ENCODE peak calls at places on chromosomes 16 and 17, in four cellular contexts. One of them, this sample, is unnamed.

GRCh38 chr17:42459983-42460300 is 1.3 kb downstream of the ATP6V0A1 start:
- DNase-seq in endodermal cell: no peak
- DNase-seq in mesendoderm: peak
- DNase-seq in hepatocyte: peak
- DNase-seq in this sample: no peak

GRCh38 chr17:7477392-7478275 is 1.8 kb downstream of the ZBTB4 start:
- DNase-seq in endodermal cell: peak
- DNase-seq in mesendoderm: no peak
- DNase-seq in hepatocyte: peak
- DNase-seq in this sample: peak

GRCh38 chr17:2690165-2691068 is 21.1 kb downstream of the CLUH start:
- DNase-seq in endodermal cell: peak
- DNase-seq in mesendoderm: no peak
- DNase-seq in hepatocyte: peak
- DNase-seq in this sample: no peak

GRCh38 chr16:87653234-87653633 is 50.9 kb downstream of the JPH3 start:
- DNase-seq in endodermal cell: peak
- DNase-seq in mesendoderm: peak
- DNase-seq in hepatocyte: peak
- DNase-seq in this sample: no peak

GRCh38 chr16:68069511-68070248 is 15.5 kb upstream of the NFATC3 start:
- DNase-seq in endodermal cell: no peak
- DNase-seq in mesendoderm: no peak
- DNase-seq in hepatocyte: no peak
- DNase-seq in this sample: no peak

GRCh38 chr16:56985288-56985961 is 3.9 kb upstream of the NLRC5 start:
- DNase-seq in endodermal cell: peak
- DNase-seq in mesendoderm: peak
- DNase-seq in hepatocyte: peak
- DNase-seq in this sample: no peak

GRCh38 chr16:58430718-58431117 is 38.4 kb downstream of the GINS3 start:
- DNase-seq in endodermal cell: no peak
- DNase-seq in mesendoderm: no peak
- DNase-seq in hepatocyte: no peak
- DNase-seq in this sample: no peak

GRCh38 chr17:12545877-12546513 is 119.7 kb upstream of the MYOCD start:
- DNase-seq in endodermal cell: peak
- DNase-seq in mesendoderm: peak
- DNase-seq in hepatocyte: peak
- DNase-seq in this sample: peak

GRCh38 chr17:69358688-69359596 is 32.0 kb upstream of the ABCA5 start:
- DNase-seq in endodermal cell: peak
- DNase-seq in mesendoderm: peak
- DNase-seq in hepatocyte: peak
- DNase-seq in this sample: no peak

GRCh38 chr16:73028721-73029361 is 19.1 kb downstream of the ZFHX3 start:
- DNase-seq in endodermal cell: peak
- DNase-seq in mesendoderm: peak
- DNase-seq in hepatocyte: no peak
- DNase-seq in this sample: no peak

GRCh38 chr16:59905628-59906027 is 1171.5 kb upstream of the GOT2 start:
- DNase-seq in endodermal cell: no peak
- DNase-seq in mesendoderm: no peak
- DNase-seq in hepatocyte: no peak
- DNase-seq in this sample: no peak

GRCh38 chr17:59830007-59830630 is 62.6 kb downstream of the TUBD1 start:
- DNase-seq in endodermal cell: peak
- DNase-seq in mesendoderm: no peak
- DNase-seq in hepatocyte: no peak
- DNase-seq in this sample: no peak

GRCh38 chr16:86846136-86846535 is 267.8 kb downstream of the FOXL1 start:
- DNase-seq in endodermal cell: no peak
- DNase-seq in mesendoderm: no peak
- DNase-seq in hepatocyte: no peak
- DNase-seq in this sample: no peak

GRCh38 chr17:81429813-81430510 is 34.7 kb downstream of the BAHCC1 start:
- DNase-seq in endodermal cell: peak
- DNase-seq in mesendoderm: no peak
- DNase-seq in hepatocyte: peak
- DNase-seq in this sample: peak

GRCh38 chr17:21467196-21467595 is 91.0 kb downstream of the KCNJ12 start:
- DNase-seq in endodermal cell: no peak
- DNase-seq in mesendoderm: no peak
- DNase-seq in hepatocyte: no peak
- DNase-seq in this sample: no peak

GRCh38 chr17:34252138-34252889 is 2.8 kb upstream of the CCL2 start:
- DNase-seq in endodermal cell: peak
- DNase-seq in mesendoderm: peak
- DNase-seq in hepatocyte: peak
- DNase-seq in this sample: peak

GRCh38 chr16:75379911-75380847 is 53.1 kb downstream of the CFDP1 start:
- DNase-seq in endodermal cell: no peak
- DNase-seq in mesendoderm: no peak
- DNase-seq in hepatocyte: no peak
- DNase-seq in this sample: no peak

GRCh38 chr16:26149661-26150060 is 457.9 kb downstream of the HS3ST4 start:
- DNase-seq in endodermal cell: no peak
- DNase-seq in mesendoderm: no peak
- DNase-seq in hepatocyte: no peak
- DNase-seq in this sample: no peak

This sample was measured in globus pallidus.